ENCODE peak calls at places on chromosome 10, in four cellular contexts. U is adrenal gland, W is GM13976, Q is omental fat pad. C is an unnamed sample.
A peak's percentile ranks its signal among the peaks of the same experiment; 100 is the strongest.

GRCh38 chr10:71868192-71868697 is 17.2 kb upstream of the PSAP start:
- DNase-seq in Q (no peak), U (peak; percentile 90), W (no peak), C (no peak)

GRCh38 chr10:7161484-7162283 is 249.2 kb downstream of the SFMBT2 start:
- DNase-seq in W (no peak), Q (no peak), U (peak; percentile 24), C (no peak)

GRCh38 chr10:11705687-11706086 is 36.5 kb upstream of the ECHDC3 start:
- DNase-seq in U (no peak), W (no peak), Q (no peak), C (no peak)

GRCh38 chr10:80487791-80488538 is 33.9 kb downstream of the TSPAN14 start:
- DNase-seq in U (peak; percentile 41), W (no peak), Q (no peak), C (no peak)

GRCh38 chr10:49619613-49620012 is 5.8 kb downstream of the CHAT start:
- DNase-seq in W (no peak), Q (no peak), U (no peak), C (no peak)

GRCh38 chr10:56231436-56231835 is 129.6 kb downstream of the ZWINT start:
- DNase-seq in W (no peak), Q (no peak), U (no peak), C (no peak)

GRCh38 chr10:36183056-36183455 is 541.0 kb upstream of the FZD8 start:
- DNase-seq in W (no peak), Q (no peak), U (no peak), C (no peak)

GRCh38 chr10:24989867-24990266 is 26.1 kb downstream of the ENKUR start:
- DNase-seq in Q (no peak), W (no peak), U (no peak), C (no peak)

GRCh38 chr10:72079356-72079755 is 9.0 kb downstream of the SPOCK2 start:
- DNase-seq in Q (no peak), W (peak; percentile 24), U (peak; percentile 13), C (no peak)

GRCh38 chr10:33109788-33110469 is 151.9 kb upstream of the ITGB1 start:
- DNase-seq in Q (no peak), W (no peak), U (no peak), C (no peak)

GRCh38 chr10:63665765-63666164 is 144.6 kb downstream of the REEP3 start:
- DNase-seq in U (no peak), Q (no peak), W (no peak), C (no peak)

GRCh38 chr10:48502791-48503190 is 102.1 kb downstream of the ARHGAP22 start:
- DNase-seq in U (no peak), Q (no peak), W (no peak), C (no peak)

GRCh38 chr10:117217196-117217761 is 20.0 kb downstream of the KCNK18 start:
- DNase-seq in Q (no peak), U (no peak), W (peak; percentile 60), C (peak; percentile 49)

GRCh38 chr10:6486280-6486679 is 93.8 kb downstream of the PRKCQ start:
- DNase-seq in U (no peak), Q (no peak), W (no peak), C (no peak)

GRCh38 chr10:78147202-78147601 is 113.5 kb downstream of the RPS24 start:
- DNase-seq in U (no peak), W (no peak), Q (no peak), C (no peak)

GRCh38 chr10:112209534-112210200 is 26.1 kb upstream of the GPAM start:
- DNase-seq in U (peak; percentile 47), W (no peak), Q (no peak), C (no peak)

GRCh38 chr10:47176903-47177860 is 122.8 kb upstream of the GDF10 start:
- DNase-seq in Q (no peak), W (no peak), U (no peak), C (no peak)

GRCh38 chr10:102632394-102633062 is 11.8 kb upstream of the TRIM8 start:
- DNase-seq in W (no peak), Q (no peak), U (no peak), C (no peak)
- TF ChIP-seq CTCF in W (no peak), Q (no peak), U (no peak), C (no peak)

GRCh38 chr10:57992321-57993077 is 275.2 kb downstream of the IPMK start:
- DNase-seq in U (no peak), W (no peak), Q (no peak), C (no peak)
- TF ChIP-seq CTCF in U (no peak), W (no peak), Q (no peak), C (no peak)

DNA sequence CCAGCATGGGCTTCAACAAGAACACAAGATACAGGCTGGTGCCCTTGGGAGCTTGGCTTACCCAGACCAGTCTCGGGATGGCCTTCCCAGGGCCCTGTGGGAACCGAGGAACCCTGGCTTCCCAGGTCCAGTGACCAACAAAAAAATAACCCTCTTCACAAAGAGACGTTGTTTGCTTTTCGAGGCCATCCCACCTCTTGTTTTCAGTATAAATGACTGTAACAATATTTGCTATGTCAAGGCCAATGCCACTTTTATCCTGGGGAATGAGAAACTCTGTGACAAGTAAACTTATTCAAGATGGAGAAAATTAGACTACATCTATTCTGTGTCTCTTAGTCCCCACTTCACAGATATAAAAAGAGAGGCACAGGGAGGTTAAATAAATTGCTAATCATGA is 138.8 kb downstream of the PRPF18 start:
- DNase-seq in U (no peak), Q (no peak), W (no peak), C (no peak)
- TF ChIP-seq CTCF in U (no peak), Q (no peak), W (no peak), C (no peak)

GRCh38 chr10:119526606-119527592 is 15.6 kb downstream of the RGS10 start:
- DNase-seq in Q (no peak), W (no peak), U (no peak), C (no peak)
- TF ChIP-seq CTCF in Q (no peak), W (no peak), U (no peak), C (no peak)

DNA sequence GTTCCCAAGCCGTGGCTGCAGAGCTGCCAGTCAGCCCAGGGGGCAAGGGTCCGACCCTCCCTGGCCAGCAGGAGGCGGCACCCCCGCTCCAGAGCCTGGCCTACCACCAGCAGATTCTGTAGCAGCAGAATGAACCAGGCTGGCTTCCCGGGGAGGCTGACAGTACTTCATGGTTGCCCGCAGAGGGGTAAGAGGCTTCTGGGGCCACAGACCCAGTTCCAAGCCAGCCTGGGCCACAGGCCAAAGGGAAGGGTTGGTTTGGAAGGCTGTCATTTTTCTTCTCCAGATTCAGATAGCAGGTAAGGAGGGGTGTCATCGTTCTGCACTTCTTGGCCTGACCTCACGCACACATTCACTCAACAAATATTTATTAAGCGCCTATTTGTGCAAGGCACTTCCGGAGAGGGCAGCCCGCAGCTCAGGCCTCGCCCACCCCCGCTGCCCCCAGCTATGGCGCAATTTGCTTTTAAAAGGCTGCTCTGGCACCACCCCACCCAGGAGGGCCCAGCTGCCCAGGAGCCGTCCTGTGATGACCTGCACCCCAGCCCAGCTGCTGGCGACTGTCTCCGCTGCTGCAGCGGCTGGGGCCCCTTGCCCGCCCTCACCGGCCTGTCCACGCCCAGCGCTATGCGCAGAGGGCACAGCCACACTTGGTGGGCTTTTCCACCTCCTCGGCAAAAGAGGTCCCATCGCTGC is 168.5 kb downstream of the LCOR start:
- DNase-seq in W (no peak), Q (no peak), U (no peak), C (no peak)
- TF ChIP-seq CTCF in W (no peak), Q (no peak), U (no peak), C (no peak)

GRCh38 chr10:17781856-17782255 is 27.3 kb upstream of the MRC1 start:
- DNase-seq in U (no peak), Q (no peak), W (no peak), C (no peak)
- TF ChIP-seq CTCF in U (no peak), Q (no peak), W (no peak), C (no peak)